ENCODE peak calls at places on chromosomes 11 and 22, in four cellular contexts. O is smooth muscle cell of the brain vasculature, V is neural progenitor cell, S is B cell. H is an unnamed sample.

GRCh38 chr11:38824573-38824972 is 2226.5 kb upstream of the RAG2 start:
- DNase-seq in S (no peak), V (peak; percentile 22), O (no peak), H (no peak)

GRCh38 chr11:9755561-9755960 is 91.7 kb downstream of the SWAP70 start:
- DNase-seq in O (no peak), V (no peak), S (no peak), H (no peak)

GRCh38 chr11:68321293-68322030 is 9.1 kb downstream of the LRP5 start:
- DNase-seq in O (no peak), S (no peak), V (no peak), H (no peak)

GRCh38 chr11:23473782-23474181 is 613.5 kb upstream of the CCDC179 start:
- DNase-seq in S (no peak), V (no peak), O (no peak), H (no peak)

GRCh38 chr22:31945971-31946680 is 1.8 kb downstream of the YWHAH start:
- DNase-seq in V (peak; percentile 39), S (no peak), O (no peak), H (no peak)

GRCh38 chr11:78253797-78254196 is 65.1 kb downstream of the USP35 start:
- DNase-seq in V (no peak), S (no peak), O (no peak), H (no peak)

GRCh38 chr11:2167141-2168045 is 4.2 kb downstream of the TH start:
- DNase-seq in V (no peak), S (no peak), O (no peak), H (no peak)

GRCh38 chr11:123145220-123145619 is 49.8 kb downstream of the CLMP start:
- DNase-seq in V (no peak), S (no peak), O (no peak), H (no peak)

GRCh38 chr11:20601221-20601914 is 2.0 kb downstream of the SLC6A5 start:
- DNase-seq in V (peak; percentile 71), S (no peak), O (no peak), H (no peak)

GRCh38 chr11:2258501-2259465 is 11.6 kb downstream of the ASCL2 start:
- DNase-seq in O (no peak), V (no peak), S (no peak), H (no peak)

GRCh38 chr11:28877366-28877765 is 769.2 kb downstream of the METTL15 start:
- DNase-seq in S (no peak), V (no peak), O (no peak), H (no peak)

GRCh38 chr11:101862410-101863233 is 52.2 kb upstream of the CEP126 start:
- DNase-seq in S (no peak), V (peak; percentile 63), O (peak; percentile 40), H (peak; percentile 24)

GRCh38 chr11:122202161-122202950 is 86.3 kb upstream of the BLID start:
- DNase-seq in S (no peak), V (no peak), O (no peak), H (no peak)

GRCh38 chr11:75678620-75679259 is 9.9 kb upstream of the MAP6 start:
- DNase-seq in S (no peak), O (no peak), V (no peak), H (no peak)

GRCh38 chr22:47124451-47124881 is 362.0 kb downstream of the TBC1D22A start:
- DNase-seq in S (no peak), V (no peak), O (no peak), H (no peak)

GRCh38 chr11:134071306-134071705 is 2.4 kb downstream of the JAM3 start:
- DNase-seq in O (no peak), S (no peak), V (no peak), H (no peak)

GRCh38 chr11:78798567-78799170 is 224.0 kb upstream of the NARS2 start:
- DNase-seq in O (no peak), S (no peak), V (peak; percentile 79), H (no peak)

GRCh38 chr11:68121067-68121899 is at the start of gene CHKA:
- DNase-seq in O (peak; percentile 51), S (peak; percentile 99), V (peak; percentile 98), H (peak; percentile 43)

GRCh38 chr11:100190395-100190794 is 496.7 kb upstream of the ARHGAP42 start:
- DNase-seq in V (no peak), S (no peak), O (no peak), H (no peak)

GRCh38 chr11:126747315-126747714 is 253.3 kb downstream of the KIRREL3 start:
- DNase-seq in V (no peak), S (no peak), O (no peak), H (no peak)

GRCh38 chr22:22681221-22681739 is 36.9 kb downstream of the GGTLC2 start:
- DNase-seq in V (no peak), O (no peak), S (no peak), H (no peak)

GRCh38 chr11:122977455-122978302 is 4.0 kb downstream of the BSX start:
- DNase-seq in O (no peak), S (peak; percentile 30), V (peak; percentile 79), H (no peak)

GRCh38 chr11:12066056-12066798 is 44.2 kb upstream of the MICAL2 start:
- DNase-seq in S (no peak), V (no peak), O (no peak), H (no peak)

GRCh38 chr11:35815556-35816315 is 128.1 kb upstream of the LDLRAD3 start:
- DNase-seq in S (no peak), V (no peak), O (peak; percentile 43), H (no peak)

GRCh38 chr11:29025001-29025400 is 916.8 kb downstream of the METTL15 start:
- DNase-seq in O (no peak), S (no peak), V (no peak), H (no peak)

GRCh38 chr11:22192289-22192641 is 620 bp upstream of the ANO5 start:
- DNase-seq in O (no peak), S (no peak), V (peak; percentile 61), H (no peak)

GRCh38 chr11:9601041-9601875 is 27.8 kb downstream of the WEE1 start:
- DNase-seq in S (peak; percentile 54), O (peak; percentile 79), V (no peak), H (peak; percentile 68)

GRCh38 chr22:36922097-36922608 is 8.7 kb downstream of the CSF2RB start:
- DNase-seq in S (no peak), O (no peak), V (peak; percentile 50), H (no peak)

GRCh38 chr11:4919250-4919649 is at the start of gene OR51G2:
- DNase-seq in S (no peak), O (no peak), V (no peak), H (no peak)

GRCh38 chr11:111606986-111607385 is 4.7 kb downstream of the SIK2 start:
- DNase-seq in V (no peak), S (no peak), O (no peak), H (no peak)

GRCh38 chr11:69159153-69159850 is 3.6 kb downstream of the SMIM38 start:
- DNase-seq in V (no peak), O (no peak), S (no peak), H (no peak)

GRCh38 chr11:12235945-12236743 is 125.8 kb downstream of the MICAL2 start:
- DNase-seq in S (peak; percentile 43), V (peak; percentile 60), O (peak; percentile 61), H (no peak)

GRCh38 chr22:32722441-32722840 is 79.1 kb upstream of the TIMP3 start:
- DNase-seq in V (no peak), O (no peak), S (no peak), H (no peak)

GRCh38 chr11:131206671-131207070 is 163.7 kb upstream of the NTM start:
- DNase-seq in O (no peak), S (no peak), V (no peak), H (no peak)

GRCh38 chr22:48429621-48430020 is 1398.1 kb downstream of the BRD1 start:
- DNase-seq in S (no peak), V (no peak), O (no peak), H (no peak)